ENCODE peak calls at places on chromosomes 1 and 21, in nine cellular contexts. X is AG04450, T is brain microvascular endothelial cell, M is ovary, C is fibroblast of mammary gland, E is astrocyte of the spinal cord, J is heart left ventricle, S is gastrocnemius medialis, I is PC-9. A is an unnamed sample.
A peak's percentile ranks its signal among the peaks of the same experiment; 100 is the strongest.

GRCh38 chr1:56160916-56161315 is 418.4 kb downstream of the PLPP3 start:
- DNase-seq in E (no peak), C (no peak), I (no peak), S (no peak), M (no peak), J (no peak), X (no peak), T (no peak), A (no peak)

GRCh38 chr1:226971765-226972164 is 31.7 kb downstream of the COQ8A start:
- DNase-seq in S (no peak), J (no peak), E (no peak), T (no peak), I (no peak), X (no peak), M (no peak), C (no peak), A (no peak)

GRCh38 chr1:52867060-52867845 is 24.7 kb downstream of the ZYG11A start:
- DNase-seq in J (no peak), I (no peak), T (no peak), E (no peak), C (no peak), M (no peak), S (no peak), X (no peak), A (no peak)

GRCh38 chr1:172467446-172467845 is 23.6 kb upstream of the PIGC start:
- DNase-seq in E (no peak), I (no peak), S (no peak), C (no peak), X (no peak), M (no peak), T (no peak), J (no peak), A (no peak)

GRCh38 chr1:192776998-192777397 is 31.8 kb upstream of the RGS2 start:
- DNase-seq in S (no peak), E (no peak), M (no peak), I (no peak), T (no peak), C (no peak), J (no peak), X (no peak), A (no peak)

GRCh38 chr1:12618661-12619395 is 818 bp upstream of the DHRS3 start:
- DNase-seq in E (peak; percentile 83), C (peak; percentile 82), X (no peak), S (peak; percentile 86), M (peak; percentile 75), I (peak; percentile 79), T (peak; percentile 86), J (peak; percentile 80), A (peak; percentile 87)

GRCh38 chr1:11858968-11859871 is 475 bp upstream of the NPPB start:
- DNase-seq in I (peak; percentile 66), X (no peak), E (peak; percentile 65), S (peak; percentile 30), M (peak; percentile 84), T (peak; percentile 57), C (peak; percentile 39), J (peak; percentile 75), A (peak; percentile 60)

GRCh38 chr21:34797926-34798595 is 129.3 kb downstream of the CLIC6 start:
- DNase-seq in E (no peak), S (no peak), C (no peak), T (no peak), M (no peak), I (no peak), X (no peak), J (no peak), A (no peak)

GRCh38 chr1:204036882-204037645 is 35.9 kb upstream of the SOX13 start:
- DNase-seq in I (no peak), E (no peak), X (no peak), C (no peak), M (no peak), S (no peak), J (no peak), T (no peak), A (no peak)

GRCh38 chr1:204033321-204033720 is 39.6 kb upstream of the SOX13 start:
- DNase-seq in T (no peak), I (no peak), J (no peak), X (no peak), M (no peak), E (no peak), S (no peak), C (no peak), A (no peak)

GRCh38 chr1:204031098-204031710 is 41.7 kb upstream of the SOX13 start:
- DNase-seq in C (no peak), J (no peak), M (no peak), E (peak; percentile 30), X (no peak), S (no peak), T (no peak), I (no peak), A (no peak)

GRCh38 chr1:204029016-204029415 is 43.9 kb upstream of the SOX13 start:
- DNase-seq in J (no peak), M (no peak), X (no peak), S (no peak), E (no peak), I (no peak), C (no peak), T (no peak), A (no peak)

GRCh38 chr1:204032642-204033235 is 40.2 kb upstream of the SOX13 start:
- DNase-seq in T (no peak), S (no peak), C (no peak), X (no peak), I (peak; percentile 15), J (no peak), E (no peak), M (no peak), A (no peak)
- TF ChIP-seq CTCF in T (no peak), S (no peak), C (no peak), X (no peak), I (no peak), J (no peak), E (no peak), M (no peak), A (no peak)

GRCh38 chr1:77375541-77375940 is 93.7 kb downstream of the AK5 start:
- DNase-seq in X (no peak), T (no peak), M (no peak), E (no peak), S (no peak), J (no peak), I (no peak), C (no peak), A (no peak)

GRCh38 chr1:77370161-77370560 is 88.3 kb downstream of the AK5 start:
- DNase-seq in E (peak; percentile 59), T (no peak), C (no peak), S (no peak), I (no peak), J (no peak), M (no peak), X (no peak), A (peak; percentile 33)

GRCh38 chr1:77373702-77374101 is 91.9 kb downstream of the AK5 start:
- DNase-seq in J (no peak), S (no peak), T (no peak), M (no peak), E (no peak), C (no peak), I (no peak), X (no peak), A (no peak)

GRCh38 chr1:77370588-77371306 is 88.9 kb downstream of the AK5 start:
- DNase-seq in E (peak; percentile 97), I (no peak), J (no peak), T (peak; percentile 81), X (peak; percentile 96), M (no peak), S (no peak), C (peak; percentile 91), A (peak; percentile 64)

GRCh38 chr1:77371396-77371795 is 89.6 kb downstream of the AK5 start:
- DNase-seq in T (no peak), J (no peak), X (no peak), C (peak; percentile 55), M (no peak), S (no peak), I (no peak), E (no peak), A (no peak)
- H3K4me3 ChIP-seq in T (no peak overlapping the region), J (no peak overlapping the region), X (no peak overlapping the region), C (no peak overlapping the region), M (no peak overlapping the region), S (no peak overlapping the region), I (no peak overlapping the region), E (no peak overlapping the region), A (no peak overlapping the region)

GRCh38 chr1:32964461-32965250 is at the start of gene RNF19B:
- DNase-seq in T (peak; percentile 90), I (peak; percentile 96), E (peak; percentile 95), C (peak; percentile 88), M (peak; percentile 95), J (peak; percentile 96), S (peak; percentile 93), X (peak; percentile 71), A (peak; percentile 94)
- TF ChIP-seq CTCF in T (no peak), I (peak; percentile 19), E (no peak), C (no peak), M (peak; percentile 49), J (peak; percentile 2), S (peak; percentile 16), X (no peak), A (no peak)

GRCh38 chr1:21099869-21100131 is 76.9 kb downstream of the EIF4G3 start:
- DNase-seq in J (no peak), E (no peak), M (no peak), X (no peak), I (no peak), S (no peak), C (no peak), T (no peak), A (no peak)

GRCh38 chr1:21099034-21099868 is 77.4 kb downstream of the EIF4G3 start:
- DNase-seq in I (no peak), S (no peak), M (no peak), J (no peak), E (no peak), C (peak; percentile 79), T (no peak), X (no peak), A (peak; percentile 27)

GRCh38 chr1:21100496-21100895 is 76.2 kb downstream of the EIF4G3 start:
- DNase-seq in S (no peak), M (no peak), C (peak; percentile 26), E (no peak), I (no peak), X (no peak), T (no peak), J (no peak), A (peak; percentile 56)

GRCh38 chr1:21097744-21098143 is 79.0 kb downstream of the EIF4G3 start:
- DNase-seq in C (no peak), S (no peak), E (no peak), M (no peak), I (no peak), X (no peak), T (no peak), J (no peak), A (no peak)

DNA sequence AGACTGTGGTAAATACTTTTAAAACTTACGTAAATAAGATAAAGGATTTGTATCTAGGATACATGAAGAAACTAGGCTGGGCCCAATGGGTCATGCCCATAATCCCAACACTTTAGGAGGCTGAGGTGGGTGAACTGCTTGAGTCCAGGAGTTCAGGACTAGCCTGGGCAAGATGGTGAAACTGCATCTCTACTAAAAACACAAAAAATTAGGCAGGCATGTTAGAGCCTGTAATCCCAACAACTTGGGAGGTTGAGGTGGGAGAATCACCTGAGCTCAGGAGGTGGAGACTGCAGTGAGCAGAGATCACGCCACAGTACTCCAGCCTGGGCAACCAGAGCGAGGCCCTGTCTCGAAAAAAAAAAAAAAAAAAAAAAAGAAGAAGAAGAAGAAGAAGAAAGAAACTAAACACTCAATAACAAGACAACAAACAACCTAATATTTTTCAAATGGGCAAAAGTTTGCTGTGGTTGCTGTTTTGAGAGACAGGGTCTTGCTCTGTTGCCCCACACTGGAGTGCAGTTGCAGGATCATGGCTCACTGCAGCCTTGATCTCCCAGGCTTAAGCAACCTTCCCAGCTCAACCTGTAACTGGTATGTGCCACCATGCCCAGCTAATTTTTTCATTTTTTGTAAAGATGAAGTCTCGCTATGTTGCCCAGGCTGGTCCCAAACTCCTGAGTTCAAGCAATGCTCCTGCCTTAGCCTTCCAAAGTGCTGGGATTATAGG is 78.3 kb downstream of the EIF4G3 start:
- DNase-seq in J (no peak), X (no peak), S (no peak), I (no peak), T (no peak), M (no peak), C (no peak), E (no peak), A (no peak)
- H3K4me3 ChIP-seq in J (no peak overlapping the region), X (no peak overlapping the region), S (no peak overlapping the region), I (no peak overlapping the region), T (no peak overlapping the region), M (no peak overlapping the region), C (no peak overlapping the region), E (no peak overlapping the region), A (no peak overlapping the region)

A was measured in cardiac fibroblast.